ENCODE peak calls at places on chromosomes 16 and 17, in seven cellular contexts. One of them, this sample, is unnamed. For H3K4me1 and H3K9me3, the result is how much of the 10 kb centered on the place peaks cover.

GRCh38 chr16:58501242-58502131 is 1.5 kb downstream of the NDRG4 start:
- DNase-seq in effector memory CD4-positive, alpha-beta T cell: peak
- DNase-seq in stomach: peak
- DNase-seq in A549: no peak
- DNase-seq in right atrium auricular region: no peak
- DNase-seq in kidney: peak
- DNase-seq in CD8-positive, alpha-beta memory T cell: no peak
- DNase-seq in this sample: peak

GRCh38 chr17:43814714-43815113 is 18.2 kb downstream of the MPP3 start:
- DNase-seq in effector memory CD4-positive, alpha-beta T cell: no peak
- DNase-seq in stomach: no peak
- DNase-seq in A549: peak
- DNase-seq in right atrium auricular region: no peak
- DNase-seq in kidney: no peak
- DNase-seq in CD8-positive, alpha-beta memory T cell: no peak
- DNase-seq in this sample: no peak

GRCh38 chr16:82671743-82672142 is 45.0 kb downstream of the CDH13 start:
- DNase-seq in effector memory CD4-positive, alpha-beta T cell: peak
- DNase-seq in stomach: no peak
- DNase-seq in A549: no peak
- DNase-seq in right atrium auricular region: no peak
- DNase-seq in kidney: no peak
- DNase-seq in CD8-positive, alpha-beta memory T cell: peak
- DNase-seq in this sample: no peak

GRCh38 chr17:4230142-4230541 is 33.6 kb downstream of the ANKFY1 start:
- DNase-seq in effector memory CD4-positive, alpha-beta T cell: no peak
- DNase-seq in stomach: no peak
- DNase-seq in A549: peak
- DNase-seq in right atrium auricular region: peak
- DNase-seq in kidney: no peak
- DNase-seq in CD8-positive, alpha-beta memory T cell: no peak
- DNase-seq in this sample: no peak

GRCh38 chr16:12664334-12664733 is 139.4 kb downstream of the CPPED1 start:
- DNase-seq in effector memory CD4-positive, alpha-beta T cell: no peak
- DNase-seq in stomach: no peak
- DNase-seq in A549: no peak
- DNase-seq in right atrium auricular region: no peak
- DNase-seq in kidney: no peak
- DNase-seq in CD8-positive, alpha-beta memory T cell: no peak
- DNase-seq in this sample: no peak

GRCh38 chr16:24070851-24071250 is 185.3 kb upstream of the CACNG3 start:
- DNase-seq in effector memory CD4-positive, alpha-beta T cell: no peak
- DNase-seq in stomach: no peak
- DNase-seq in A549: peak
- DNase-seq in right atrium auricular region: peak
- DNase-seq in kidney: no peak
- DNase-seq in CD8-positive, alpha-beta memory T cell: no peak
- DNase-seq in this sample: peak

GRCh38 chr17:11990363-11990983 is 6.8 kb downstream of the ZNF18 start:
- DNase-seq in effector memory CD4-positive, alpha-beta T cell: no peak
- DNase-seq in stomach: no peak
- DNase-seq in A549: no peak
- DNase-seq in right atrium auricular region: no peak
- DNase-seq in kidney: no peak
- DNase-seq in CD8-positive, alpha-beta memory T cell: no peak
- DNase-seq in this sample: no peak

GRCh38 chr16:55760665-55761035 is 72.2 kb downstream of the CES1 start:
- DNase-seq in effector memory CD4-positive, alpha-beta T cell: no peak
- DNase-seq in stomach: no peak
- DNase-seq in A549: no peak
- DNase-seq in right atrium auricular region: no peak
- DNase-seq in kidney: peak
- DNase-seq in CD8-positive, alpha-beta memory T cell: no peak
- DNase-seq in this sample: no peak

GRCh38 chr16:57299009-57299718 is 14.7 kb upstream of the PLLP start:
- DNase-seq in effector memory CD4-positive, alpha-beta T cell: no peak
- DNase-seq in stomach: peak
- DNase-seq in A549: peak
- DNase-seq in right atrium auricular region: no peak
- DNase-seq in kidney: peak
- DNase-seq in CD8-positive, alpha-beta memory T cell: peak
- DNase-seq in this sample: no peak

GRCh38 chr16:11049396-11050059 is 105.2 kb downstream of the CLEC16A start:
- DNase-seq in effector memory CD4-positive, alpha-beta T cell: no peak
- DNase-seq in stomach: no peak
- DNase-seq in A549: peak
- DNase-seq in right atrium auricular region: no peak
- DNase-seq in kidney: no peak
- DNase-seq in CD8-positive, alpha-beta memory T cell: no peak
- DNase-seq in this sample: no peak

GRCh38 chr16:56424404-56424765 is 960 bp downstream of the AMFR start:
- DNase-seq in effector memory CD4-positive, alpha-beta T cell: no peak
- DNase-seq in stomach: no peak
- DNase-seq in A549: no peak
- DNase-seq in right atrium auricular region: no peak
- DNase-seq in kidney: no peak
- DNase-seq in CD8-positive, alpha-beta memory T cell: no peak
- DNase-seq in this sample: no peak

GRCh38 chr16:9092282-9092962 is 978 bp downstream of the HAPSTR1 start:
- DNase-seq in effector memory CD4-positive, alpha-beta T cell: peak
- DNase-seq in stomach: peak
- DNase-seq in A549: peak
- DNase-seq in right atrium auricular region: no peak
- DNase-seq in kidney: peak
- DNase-seq in CD8-positive, alpha-beta memory T cell: peak
- DNase-seq in this sample: peak

GRCh38 chr17:2779545-2779944 is 16.7 kb upstream of the RAP1GAP2 start:
- DNase-seq in effector memory CD4-positive, alpha-beta T cell: no peak
- DNase-seq in stomach: no peak
- DNase-seq in A549: no peak
- DNase-seq in right atrium auricular region: no peak
- DNase-seq in kidney: no peak
- DNase-seq in CD8-positive, alpha-beta memory T cell: no peak
- DNase-seq in this sample: no peak

GRCh38 chr16:54651851-54652770 is 278.6 kb upstream of the IRX5 start:
- DNase-seq in effector memory CD4-positive, alpha-beta T cell: no peak
- DNase-seq in stomach: no peak
- DNase-seq in A549: no peak
- DNase-seq in right atrium auricular region: no peak
- DNase-seq in kidney: no peak
- DNase-seq in CD8-positive, alpha-beta memory T cell: no peak
- DNase-seq in this sample: no peak

GRCh38 chr16:81707411-81708321 is 71.4 kb upstream of the PLCG2 start:
- DNase-seq in effector memory CD4-positive, alpha-beta T cell: no peak
- DNase-seq in stomach: peak
- DNase-seq in A549: peak
- DNase-seq in right atrium auricular region: no peak
- DNase-seq in kidney: peak
- DNase-seq in CD8-positive, alpha-beta memory T cell: no peak
- DNase-seq in this sample: no peak

GRCh38 chr16:88951989-88952388 is 25.0 kb downstream of the CBFA2T3 start:
- DNase-seq in effector memory CD4-positive, alpha-beta T cell: no peak
- DNase-seq in stomach: no peak
- DNase-seq in A549: no peak
- DNase-seq in right atrium auricular region: no peak
- DNase-seq in kidney: no peak
- DNase-seq in CD8-positive, alpha-beta memory T cell: no peak
- DNase-seq in this sample: no peak

GRCh38 chr16:50093607-50094570 is 28.1 kb downstream of the HEATR3 start:
- DNase-seq in effector memory CD4-positive, alpha-beta T cell: peak
- DNase-seq in stomach: peak
- DNase-seq in A549: no peak
- DNase-seq in right atrium auricular region: peak
- DNase-seq in kidney: no peak
- DNase-seq in CD8-positive, alpha-beta memory T cell: no peak
- DNase-seq in this sample: peak

GRCh38 chr16:1708083-1708767 is 2.2 kb downstream of the MAPK8IP3 start:
- DNase-seq in effector memory CD4-positive, alpha-beta T cell: no peak
- DNase-seq in stomach: no peak
- DNase-seq in A549: no peak
- DNase-seq in right atrium auricular region: no peak
- DNase-seq in kidney: no peak
- DNase-seq in CD8-positive, alpha-beta memory T cell: no peak
- DNase-seq in this sample: no peak

GRCh38 chr17:68295086-68295485 is 3.8 kb downstream of the ARSG start:
- DNase-seq in effector memory CD4-positive, alpha-beta T cell: no peak
- DNase-seq in stomach: no peak
- DNase-seq in A549: no peak
- DNase-seq in right atrium auricular region: no peak
- DNase-seq in kidney: no peak
- DNase-seq in CD8-positive, alpha-beta memory T cell: no peak
- DNase-seq in this sample: no peak

GRCh38 chr16:11361751-11362742 is 16.8 kb downstream of the RMI2 start:
- DNase-seq in effector memory CD4-positive, alpha-beta T cell: peak
- DNase-seq in stomach: no peak
- DNase-seq in A549: no peak
- DNase-seq in right atrium auricular region: no peak
- DNase-seq in kidney: no peak
- DNase-seq in CD8-positive, alpha-beta memory T cell: no peak
- DNase-seq in this sample: peak

GRCh38 chr16:48382131-48382530 is 3.1 kb downstream of the SIAH1 start:
- DNase-seq in effector memory CD4-positive, alpha-beta T cell: no peak
- DNase-seq in stomach: no peak
- DNase-seq in A549: no peak
- DNase-seq in right atrium auricular region: no peak
- DNase-seq in kidney: no peak
- DNase-seq in CD8-positive, alpha-beta memory T cell: no peak
- DNase-seq in this sample: no peak
- H3K4me1 ChIP-seq in effector memory CD4-positive, alpha-beta T cell: under half
- H3K4me1 ChIP-seq in stomach: under half
- H3K4me1 ChIP-seq in A549: under half
- H3K4me1 ChIP-seq in right atrium auricular region: under half
- H3K4me1 ChIP-seq in kidney: under half
- H3K4me1 ChIP-seq in CD8-positive, alpha-beta memory T cell: under half
- H3K4me1 ChIP-seq in this sample: under half

DNA sequence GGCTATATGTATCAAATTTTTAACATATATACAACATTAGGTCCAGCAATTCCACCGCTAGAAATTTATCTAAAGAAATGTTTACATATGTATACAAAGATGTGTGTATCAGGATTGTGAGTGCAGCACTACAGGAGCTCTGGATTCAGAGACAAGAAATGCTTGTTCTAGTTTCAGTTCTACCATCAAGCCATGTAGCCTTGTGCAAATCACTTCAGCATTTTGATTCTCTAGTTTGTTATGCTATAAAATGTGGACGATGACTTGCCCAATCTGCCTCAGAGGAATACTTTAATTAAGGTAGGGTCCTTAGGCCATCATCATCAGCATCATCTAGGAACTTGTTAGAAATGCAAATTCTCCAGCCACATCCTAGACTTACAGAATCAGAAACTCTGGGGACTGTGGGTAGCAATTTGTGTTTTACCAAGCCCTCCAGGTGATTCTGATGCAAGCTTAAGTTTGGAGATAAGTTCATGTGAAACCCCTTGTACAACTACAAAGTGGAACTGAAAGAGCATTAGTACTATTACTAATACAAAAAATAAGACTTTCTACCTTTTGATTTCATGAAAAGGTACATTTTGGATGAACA is 131.2 kb upstream of the CORO6 start:
- DNase-seq in effector memory CD4-positive, alpha-beta T cell: no peak
- DNase-seq in stomach: no peak
- DNase-seq in A549: no peak
- DNase-seq in right atrium auricular region: no peak
- DNase-seq in kidney: no peak
- DNase-seq in CD8-positive, alpha-beta memory T cell: no peak
- DNase-seq in this sample: no peak
- H3K27ac ChIP-seq in effector memory CD4-positive, alpha-beta T cell: no peak
- H3K27ac ChIP-seq in stomach: no peak
- H3K27ac ChIP-seq in A549: no peak
- H3K27ac ChIP-seq in right atrium auricular region: no peak
- H3K27ac ChIP-seq in kidney: no peak
- H3K27ac ChIP-seq in CD8-positive, alpha-beta memory T cell: no peak
- H3K27ac ChIP-seq in this sample: no peak

DNA sequence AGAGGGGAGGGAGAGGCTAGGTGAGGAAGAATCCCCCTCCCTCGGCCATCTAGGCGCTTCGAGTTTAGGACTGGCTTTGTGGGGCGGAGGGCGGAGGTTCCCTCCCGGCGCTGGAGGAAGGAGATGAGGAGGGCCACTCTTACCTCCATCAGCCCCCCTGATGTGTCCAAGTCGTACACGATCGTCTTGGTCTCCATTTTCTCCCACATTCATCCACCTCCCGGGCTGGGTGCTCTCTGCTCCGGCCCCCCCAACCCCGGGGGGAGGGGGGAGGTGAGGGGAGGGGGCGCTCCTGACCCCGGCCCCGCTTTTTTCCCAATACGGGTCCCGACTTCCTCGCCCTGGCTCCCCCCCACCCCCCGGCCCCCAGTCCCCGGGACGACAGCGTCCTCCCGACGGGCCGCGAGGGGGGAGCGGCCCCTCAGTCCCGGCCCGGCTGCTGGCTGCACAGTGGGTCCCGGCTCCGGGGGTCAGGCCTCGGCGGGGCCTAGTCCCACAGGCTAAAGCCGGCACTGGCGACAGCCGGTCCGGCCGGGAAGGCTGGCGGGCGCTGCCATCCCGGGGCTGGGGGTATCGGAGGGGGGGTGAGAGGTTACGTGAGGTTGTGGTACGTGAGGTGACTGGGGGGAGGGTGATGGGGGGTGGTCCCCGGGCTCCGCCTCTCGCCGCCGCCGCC is 428 bp downstream of the PHF12 start:
- DNase-seq in effector memory CD4-positive, alpha-beta T cell: no peak
- DNase-seq in stomach: no peak
- DNase-seq in A549: no peak
- DNase-seq in right atrium auricular region: no peak
- DNase-seq in kidney: peak
- DNase-seq in CD8-positive, alpha-beta memory T cell: no peak
- DNase-seq in this sample: no peak
- H3K9me3 ChIP-seq in effector memory CD4-positive, alpha-beta T cell: under half
- H3K9me3 ChIP-seq in stomach: under half
- H3K9me3 ChIP-seq in A549: under half
- H3K9me3 ChIP-seq in right atrium auricular region: under half
- H3K9me3 ChIP-seq in kidney: under half
- H3K9me3 ChIP-seq in CD8-positive, alpha-beta memory T cell: under half
- H3K9me3 ChIP-seq in this sample: under half

GRCh38 chr16:21634216-21634615 is 18.2 kb downstream of the IGSF6 start:
- DNase-seq in effector memory CD4-positive, alpha-beta T cell: no peak
- DNase-seq in stomach: no peak
- DNase-seq in A549: no peak
- DNase-seq in right atrium auricular region: no peak
- DNase-seq in kidney: no peak
- DNase-seq in CD8-positive, alpha-beta memory T cell: no peak
- DNase-seq in this sample: no peak

GRCh38 chr16:21628196-21628726 is 24.1 kb downstream of the IGSF6 start:
- DNase-seq in effector memory CD4-positive, alpha-beta T cell: no peak
- DNase-seq in stomach: no peak
- DNase-seq in A549: no peak
- DNase-seq in right atrium auricular region: no peak
- DNase-seq in kidney: no peak
- DNase-seq in CD8-positive, alpha-beta memory T cell: no peak
- DNase-seq in this sample: no peak

GRCh38 chr16:21625026-21625425 is 25.6 kb downstream of the METTL9 start:
- DNase-seq in effector memory CD4-positive, alpha-beta T cell: no peak
- DNase-seq in stomach: no peak
- DNase-seq in A549: no peak
- DNase-seq in right atrium auricular region: no peak
- DNase-seq in kidney: no peak
- DNase-seq in CD8-positive, alpha-beta memory T cell: no peak
- DNase-seq in this sample: no peak

GRCh38 chr16:21626659-21627277 is 25.6 kb downstream of the IGSF6 start:
- DNase-seq in effector memory CD4-positive, alpha-beta T cell: peak
- DNase-seq in stomach: no peak
- DNase-seq in A549: peak
- DNase-seq in right atrium auricular region: no peak
- DNase-seq in kidney: no peak
- DNase-seq in CD8-positive, alpha-beta memory T cell: no peak
- DNase-seq in this sample: peak

GRCh38 chr16:21628772-21629171 is 23.6 kb downstream of the IGSF6 start:
- DNase-seq in effector memory CD4-positive, alpha-beta T cell: no peak
- DNase-seq in stomach: no peak
- DNase-seq in A549: no peak
- DNase-seq in right atrium auricular region: no peak
- DNase-seq in kidney: no peak
- DNase-seq in CD8-positive, alpha-beta memory T cell: no peak
- DNase-seq in this sample: no peak
- H3K4me1 ChIP-seq in effector memory CD4-positive, alpha-beta T cell: under half
- H3K4me1 ChIP-seq in stomach: under half
- H3K4me1 ChIP-seq in A549: under half
- H3K4me1 ChIP-seq in right atrium auricular region: under half
- H3K4me1 ChIP-seq in kidney: under half
- H3K4me1 ChIP-seq in CD8-positive, alpha-beta memory T cell: under half
- H3K4me1 ChIP-seq in this sample: under half